ENCODE peak calls at places on chromosomes 2 and 18, in ten cellular contexts. M, C, Z, T, D, K, O, J, E and W are unnamed samples.

GRCh38 chr18:371616-371998 is 103.8 kb upstream of the THOC1 start:
- DNase-seq in M (no peak), C (no peak), Z (no peak), T (no peak), D (no peak), K (no peak), O (no peak), J (peak), E (no peak), W (no peak)

GRCh38 chr2:65397122-65397521 is 35.3 kb downstream of the SPRED2 start:
- DNase-seq in M (no peak), C (no peak), Z (no peak), T (no peak), D (no peak), K (no peak), O (no peak), J (peak), E (peak), W (no peak)

GRCh38 chr2:58601017-58601416 is 359.9 kb upstream of the FANCL start:
- DNase-seq in M (no peak), C (no peak), Z (no peak), T (no peak), D (no peak), K (peak), O (no peak), J (peak), E (no peak), W (no peak)

GRCh38 chr2:162221064-162221463 is 22.2 kb downstream of the FAP start:
- DNase-seq in M (no peak), C (peak), Z (no peak), T (peak), D (peak), K (peak), O (peak), J (peak), E (peak), W (peak)

GRCh38 chr18:5237083-5237722 is 40.1 kb upstream of the AKAIN1 start:
- DNase-seq in M (peak), C (no peak), Z (peak), T (no peak), D (peak), K (no peak), O (no peak), J (no peak), E (no peak), W (no peak)

GRCh38 chr18:76658627-76659026 is 163.6 kb upstream of the ZNF516 start:
- DNase-seq in M (no peak), C (no peak), Z (no peak), T (no peak), D (peak), K (peak), O (peak), J (peak), E (no peak), W (no peak)

GRCh38 chr18:59983506-59983905 is 83.7 kb downstream of the PMAIP1 start:
- DNase-seq in M (no peak), C (no peak), Z (no peak), T (no peak), D (no peak), K (no peak), O (no peak), J (no peak), E (no peak), W (no peak)

GRCh38 chr18:23230688-23231087 is 95.4 kb downstream of the CABLES1 start:
- DNase-seq in M (no peak), C (no peak), Z (no peak), T (no peak), D (no peak), K (no peak), O (no peak), J (no peak), E (no peak), W (no peak)

GRCh38 chr2:237184192-237184922 is 98.7 kb downstream of the COPS8 start:
- DNase-seq in M (no peak), C (no peak), Z (peak), T (no peak), D (no peak), K (peak), O (no peak), J (peak), E (peak), W (peak)

GRCh38 chr2:238286987-238287386 is 1.4 kb downstream of the PER2 start:
- DNase-seq in M (no peak), C (no peak), Z (no peak), T (no peak), D (no peak), K (peak), O (no peak), J (no peak), E (peak), W (no peak)

GRCh38 chr2:239727776-239728600 is 297.2 kb downstream of the NDUFA10 start:
- DNase-seq in M (no peak), C (peak), Z (no peak), T (no peak), D (no peak), K (no peak), O (no peak), J (no peak), E (no peak), W (no peak)

GRCh38 chr2:101349893-101350662 is 37.2 kb downstream of the CREG2 start:
- DNase-seq in M (no peak), C (no peak), Z (no peak), T (no peak), D (no peak), K (peak), O (no peak), J (peak), E (peak), W (no peak)